ENCODE peak calls at places on chromosome 13, in eight cellular contexts. U is suprapubic skin; Z is GM13977; Q is EH; J is effector memory CD4-positive, alpha-beta T cell; H is MCF 10A; R is stimulated activated CD8-positive, alpha-beta memory T cell treated with anti-CD3 and anti-CD28 coated beads, Interleukin-12 subunit alpha, Interleukin-12 subunit beta, amount 100 ng/mL, for 4 hours; C is T1000. F is an unnamed sample.

GRCh38 chr13:113975416-113975815 is 1.5 kb upstream of the C13orf46 start:
- DNase-seq in Q (no peak), C (no peak), H (no peak), Z (no peak), J (no peak), R (no peak), U (peak; percentile 59), F (no peak)

GRCh38 chr13:51797664-51798488 is 6.1 kb downstream of the DHRS12 start:
- DNase-seq in Z (peak; percentile 65), R (no peak), U (peak; percentile 62), C (no peak), H (peak; percentile 83), Q (peak; percentile 60), J (peak; percentile 26), F (peak; percentile 68)

GRCh38 chr13:43230989-43231388 is 207.6 kb downstream of the DNAJC15 start:
- DNase-seq in R (no peak), J (no peak), Q (peak; percentile 28), H (no peak), U (no peak), C (no peak), Z (no peak), F (peak; percentile 47)

GRCh38 chr13:79392882-79393563 is 13.0 kb downstream of the RBM26 start:
- DNase-seq in R (no peak), Q (peak; percentile 71), Z (no peak), C (no peak), U (no peak), H (peak; percentile 24), J (no peak), F (peak; percentile 86)

GRCh38 chr13:110338441-110339101 is 31.5 kb downstream of the COL4A2 start:
- DNase-seq in R (no peak), U (no peak), Z (no peak), H (no peak), C (no peak), J (no peak), Q (peak; percentile 98), F (peak; percentile 87)

GRCh38 chr13:71514900-71515598 is 352.0 kb downstream of the DACH1 start:
- DNase-seq in Z (no peak), C (no peak), R (no peak), U (no peak), H (no peak), Q (no peak), J (no peak), F (no peak)

GRCh38 chr13:51682691-51683090 is 98.4 kb downstream of the WDFY2 start:
- DNase-seq in J (no peak), U (no peak), C (no peak), Q (peak; percentile 72), R (no peak), Z (no peak), H (no peak), F (peak; percentile 11)

GRCh38 chr13:111203742-111204386 is 88.8 kb downstream of the ARHGEF7 start:
- DNase-seq in U (no peak), C (no peak), H (no peak), Q (no peak), Z (no peak), R (no peak), J (no peak), F (no peak)

GRCh38 chr13:51331354-51331861 is 8.1 kb upstream of the SERPINE3 start:
- DNase-seq in H (no peak), C (no peak), R (no peak), Q (no peak), U (no peak), Z (peak; percentile 54), J (no peak), F (peak; percentile 56)

GRCh38 chr13:82713681-82714405 is 1168.4 kb downstream of the SLITRK1 start:
- DNase-seq in R (no peak), Q (peak; percentile 79), C (no peak), J (no peak), H (no peak), Z (no peak), U (no peak), F (peak; percentile 4)

GRCh38 chr13:44809152-44809551 is 180.1 kb downstream of the NUFIP1 start:
- DNase-seq in Z (no peak), C (no peak), U (no peak), R (no peak), J (no peak), Q (no peak), H (no peak), F (no peak)